ENCODE peak calls at places on chromosomes 6 and 20, in ten cellular contexts. K is Caco-2; W is heart right ventricle; I is CD4-positive, alpha-beta memory T cell; F is CD8-positive, alpha-beta T cell; D is mammary epithelial cell; Q is cardiac muscle cell; P is pancreas; U is iPS DF 6.9; J is SJSA1. Y is an unnamed sample.

GRCh38 chr6:5813625-5814027 is 193.1 kb downstream of the NRN1 start:
- DNase-seq in K (no peak), W (no peak), I (peak), F (no peak), D (no peak), Q (no peak), P (no peak), U (no peak), J (no peak), Y (no peak)

GRCh38 chr20:2840967-2841531 is 504 bp downstream of the VPS16 start:
- DNase-seq in K (peak), W (peak), I (no peak), F (peak), D (peak), Q (peak), P (peak), U (no peak), J (peak), Y (peak)

GRCh38 chr6:14567031-14567430 is 449.5 kb downstream of the CD83 start:
- DNase-seq in K (no peak), W (no peak), I (no peak), F (no peak), D (no peak), Q (no peak), P (no peak), U (no peak), J (no peak), Y (no peak)

GRCh38 chr6:136989591-136990578 is 54.9 kb downstream of the IL20RA start:
- DNase-seq in K (peak), W (peak), I (no peak), F (no peak), D (no peak), Q (no peak), P (peak), U (no peak), J (no peak), Y (no peak)

GRCh38 chr6:41940759-41941279 is 789 bp downstream of the CCND3 start:
- DNase-seq in K (peak), W (peak), I (peak), F (peak), D (peak), Q (peak), P (peak), U (no peak), J (peak), Y (peak)

GRCh38 chr6:167766986-167767714 is 59.6 kb upstream of the AFDN start:
- DNase-seq in K (no peak), W (no peak), I (no peak), F (no peak), D (no peak), Q (no peak), P (no peak), U (no peak), J (no peak), Y (no peak)

GRCh38 chr6:165573671-165574070 is 89.4 kb downstream of the PDE10A start:
- DNase-seq in K (no peak), W (peak), I (no peak), F (no peak), D (no peak), Q (peak), P (peak), U (no peak), J (no peak), Y (no peak)

GRCh38 chr6:143744593-143745151 is 66.9 kb downstream of the PHACTR2 start:
- DNase-seq in K (no peak), W (no peak), I (no peak), F (no peak), D (no peak), Q (no peak), P (no peak), U (no peak), J (peak), Y (no peak)

GRCh38 chr20:9200620-9201019 is 131.7 kb downstream of the PLCB4 start:
- DNase-seq in K (no peak), W (no peak), I (no peak), F (no peak), D (peak), Q (peak), P (no peak), U (no peak), J (peak), Y (no peak)

DNA sequence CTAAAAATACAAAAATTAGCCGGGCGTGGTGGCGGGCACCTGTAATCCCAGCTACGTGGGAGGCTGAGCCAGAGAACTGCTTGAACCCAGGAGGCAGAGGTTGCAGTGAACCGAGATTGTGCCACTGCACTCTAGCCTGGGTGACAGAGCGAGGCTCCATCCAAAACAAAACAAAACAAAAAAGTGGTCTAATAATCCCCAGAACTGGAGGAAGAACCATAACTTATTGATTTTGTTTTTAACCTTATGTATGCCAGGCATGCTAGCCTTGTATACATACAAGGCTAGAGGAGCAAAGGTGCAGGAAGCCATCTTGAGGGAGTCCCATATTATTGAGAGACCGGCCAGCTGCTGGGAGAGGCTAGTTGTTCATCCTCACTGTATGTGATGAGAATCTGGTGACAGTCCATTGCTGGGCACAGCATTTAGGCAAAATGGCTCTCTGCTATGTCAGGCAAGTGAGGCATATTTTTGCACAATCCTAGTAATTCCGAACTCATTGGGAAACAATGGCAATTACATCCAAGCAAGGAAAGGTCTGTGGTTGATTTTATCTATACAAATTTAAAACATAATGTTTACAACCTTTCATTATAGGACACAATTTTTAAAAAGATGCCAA is 18.0 kb downstream of the HFE start:
- DNase-seq in K (no peak), W (no peak), I (no peak), F (no peak), D (no peak), Q (no peak), P (no peak), U (no peak), J (no peak), Y (no peak)
- H3K4me3 ChIP-seq in K (no peak), W (no peak), I (no peak), F (no peak), D (no peak), Q (no peak), P (no peak), U (no peak), J (no peak), Y (no peak)

GRCh38 chr20:40685349-40685748 is 3.7 kb downstream of the MAFB start:
- DNase-seq in K (no peak), W (no peak), I (no peak), F (no peak), D (no peak), Q (no peak), P (no peak), U (no peak), J (no peak), Y (no peak)
- H3K4me3 ChIP-seq in K (no peak), W (no peak), I (no peak), F (no peak), D (no peak), Q (no peak), P (no peak), U (no peak), J (no peak), Y (no peak)

GRCh38 chr20:31711416-31712111 is 11.1 kb downstream of the BCL2L1 start:
- DNase-seq in K (no peak), W (no peak), I (no peak), F (no peak), D (no peak), Q (no peak), P (no peak), U (no peak), J (no peak), Y (no peak)
- H3K4me3 ChIP-seq in K (no peak), W (no peak), I (no peak), F (no peak), D (no peak), Q (no peak), P (no peak), U (no peak), J (no peak), Y (peak)

DNA sequence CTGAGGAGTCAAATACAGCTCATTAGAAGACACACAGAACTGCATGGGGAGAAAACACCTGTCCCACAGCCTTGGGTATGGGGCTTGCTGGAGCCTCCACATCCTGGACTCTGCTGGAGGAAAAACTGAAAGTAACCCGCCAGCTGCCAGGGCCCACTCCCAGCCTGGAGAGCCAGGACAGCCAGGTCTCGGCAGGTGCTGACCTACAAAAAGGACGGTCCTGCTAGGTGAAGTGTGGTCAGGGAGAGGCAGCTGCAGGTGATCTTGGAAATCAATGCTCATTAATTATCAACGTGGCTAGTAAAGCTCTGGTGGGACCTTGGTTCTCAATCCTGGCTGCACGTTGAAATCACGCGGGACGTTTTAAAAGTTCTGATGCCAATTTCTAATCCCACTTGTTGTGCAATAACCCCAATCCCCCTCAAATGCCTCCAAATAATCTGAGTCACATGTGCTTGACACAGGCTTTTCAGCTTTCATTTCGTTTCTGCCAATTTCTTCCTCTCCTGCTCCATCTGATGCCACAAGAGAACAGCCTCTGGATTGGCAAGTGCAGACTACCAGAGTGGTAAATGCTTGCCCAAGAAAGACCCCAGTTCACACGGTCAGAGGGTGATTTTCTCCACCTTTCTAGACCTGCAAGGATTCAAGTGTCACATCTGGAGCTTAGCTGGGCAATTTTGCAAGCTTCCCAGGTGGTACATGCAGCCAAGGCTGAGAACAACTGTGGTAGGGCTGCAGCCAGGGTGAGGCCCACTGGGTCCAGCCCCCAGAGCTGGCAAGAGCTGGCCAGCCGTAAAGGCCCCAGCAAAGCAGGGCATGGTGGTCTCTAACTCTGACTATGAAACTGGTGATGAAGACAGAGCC is 252.3 kb upstream of the QKI start:
- DNase-seq in K (no peak), W (no peak), I (no peak), F (no peak), D (no peak), Q (no peak), P (no peak), U (no peak), J (no peak), Y (no peak)
- H3K4me3 ChIP-seq in K (no peak), W (no peak), I (no peak), F (no peak), D (no peak), Q (no peak), P (no peak), U (no peak), J (no peak), Y (no peak)

GRCh38 chr20:57698867-57699275 is 10.9 kb downstream of the PMEPA1 start:
- DNase-seq in K (no peak), W (no peak), I (no peak), F (no peak), D (peak), Q (peak), P (no peak), U (no peak), J (no peak), Y (no peak)

GRCh38 chr20:57695940-57696339 is 13.9 kb downstream of the PMEPA1 start:
- DNase-seq in K (no peak), W (no peak), I (no peak), F (no peak), D (no peak), Q (no peak), P (no peak), U (no peak), J (no peak), Y (no peak)

GRCh38 chr20:57698191-57698866 is 11.5 kb downstream of the PMEPA1 start:
- DNase-seq in K (peak), W (no peak), I (no peak), F (peak), D (peak), Q (peak), P (no peak), U (no peak), J (peak), Y (no peak)

GRCh38 chr20:57696401-57696961 is 13.3 kb downstream of the PMEPA1 start:
- DNase-seq in K (no peak), W (no peak), I (no peak), F (no peak), D (no peak), Q (no peak), P (peak), U (no peak), J (no peak), Y (no peak)

GRCh38 chr20:57697540-57697939 is 12.3 kb downstream of the PMEPA1 start:
- DNase-seq in K (no peak), W (no peak), I (no peak), F (no peak), D (no peak), Q (no peak), P (no peak), U (no peak), J (no peak), Y (no peak)
- H3K4me3 ChIP-seq in K (no peak), W (no peak), I (no peak), F (no peak), D (no peak), Q (no peak), P (no peak), U (no peak), J (no peak), Y (no peak)

GRCh38 chr6:81966968-81967367 is 214.5 kb upstream of the TENT5A start:
- DNase-seq in K (no peak), W (no peak), I (no peak), F (no peak), D (no peak), Q (no peak), P (no peak), U (no peak), J (no peak), Y (no peak)

DNA sequence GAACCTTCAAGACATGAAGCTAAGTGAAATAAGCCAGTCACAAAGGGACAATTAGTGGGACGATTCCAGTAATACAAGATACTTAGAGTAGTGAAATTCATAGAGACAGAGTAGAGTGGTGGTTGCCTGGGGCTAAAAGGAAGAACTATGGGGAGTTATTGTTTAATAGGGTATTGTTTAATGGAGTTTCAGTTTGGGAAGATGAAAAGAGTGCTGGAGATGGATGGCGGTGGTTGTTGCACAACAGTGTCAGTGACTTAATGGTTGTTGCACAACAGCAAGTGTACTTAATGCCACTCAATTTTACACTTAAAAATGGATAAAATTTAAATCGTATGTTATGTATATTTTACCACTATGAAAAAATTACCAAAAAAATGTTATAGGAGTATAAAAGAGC is 209.7 kb upstream of the TENT5A start:
- DNase-seq in K (no peak), W (no peak), I (no peak), F (no peak), D (peak), Q (peak), P (no peak), U (no peak), J (no peak), Y (no peak)
- H3K4me3 ChIP-seq in K (no peak), W (no peak), I (no peak), F (no peak), D (no peak), Q (no peak), P (no peak), U (no peak), J (no peak), Y (no peak)

GRCh38 chr20:51563141-51563596 is 20.6 kb upstream of the NFATC2 start:
- DNase-seq in K (no peak), W (no peak), I (no peak), F (no peak), D (no peak), Q (no peak), P (peak), U (no peak), J (no peak), Y (no peak)
- H3K4me3 ChIP-seq in K (peak), W (peak), I (no peak), F (peak), D (peak), Q (peak), P (no peak), U (peak), J (peak), Y (no peak)

GRCh38 chr20:57596998-57597939 is 23.0 kb downstream of the ZBP1 start:
- DNase-seq in K (peak), W (peak), I (peak), F (peak), D (peak), Q (peak), P (no peak), U (no peak), J (peak), Y (peak)
- H3K4me3 ChIP-seq in K (no peak), W (no peak), I (no peak), F (peak), D (no peak), Q (no peak), P (no peak), U (no peak), J (no peak), Y (no peak)

GRCh38 chr6:33290459-33290858 is 1.1 kb downstream of the PFDN6 start:
- DNase-seq in K (no peak), W (no peak), I (no peak), F (no peak), D (no peak), Q (no peak), P (no peak), U (no peak), J (no peak), Y (no peak)
- H3K4me3 ChIP-seq in K (peak), W (peak), I (no peak), F (no peak), D (peak), Q (peak), P (no peak), U (no peak), J (peak), Y (peak)

Y was measured in CD4-positive, CD25-positive, alpha-beta regulatory T cell.